ENCODE peak calls at places on chromosomes 12 and 14, in nine cellular contexts. One of them, this sample, is unnamed.

GRCh38 chr12:128969480-128970055 is 116.3 kb downstream of the GLT1D1 start:
- DNase-seq in esophagus squamous epithelium: no peak
- DNase-seq in right lobe of liver: peak; percentile 70
- DNase-seq in K562: peak; percentile 34
- DNase-seq in spleen: no peak
- DNase-seq in ovary: no peak
- DNase-seq in adrenal gland: no peak
- DNase-seq in Peyer's patch: no peak
- DNase-seq in transverse colon: peak; percentile 20
- DNase-seq in this sample: no peak

GRCh38 chr12:41188058-41188840 is at the start of gene PDZRN4:
- DNase-seq in esophagus squamous epithelium: no peak
- DNase-seq in right lobe of liver: peak; percentile 52
- DNase-seq in K562: no peak
- DNase-seq in spleen: peak; percentile 62
- DNase-seq in ovary: peak; percentile 20
- DNase-seq in adrenal gland: peak; percentile 32
- DNase-seq in Peyer's patch: no peak
- DNase-seq in transverse colon: peak; percentile 8
- DNase-seq in this sample: no peak

GRCh38 chr14:106210650-106211049 is 684.3 kb downstream of the TMEM121 start:
- DNase-seq in esophagus squamous epithelium: no peak
- DNase-seq in right lobe of liver: no peak
- DNase-seq in K562: no peak
- DNase-seq in spleen: no peak
- DNase-seq in ovary: no peak
- DNase-seq in adrenal gland: no peak
- DNase-seq in Peyer's patch: no peak
- DNase-seq in transverse colon: no peak
- DNase-seq in this sample: no peak

GRCh38 chr14:87522575-87522974 is 470.4 kb downstream of the GALC start:
- DNase-seq in esophagus squamous epithelium: no peak
- DNase-seq in right lobe of liver: no peak
- DNase-seq in K562: no peak
- DNase-seq in spleen: no peak
- DNase-seq in ovary: no peak
- DNase-seq in adrenal gland: no peak
- DNase-seq in Peyer's patch: no peak
- DNase-seq in transverse colon: no peak
- DNase-seq in this sample: no peak

GRCh38 chr12:115657081-115658013 is 620.1 kb downstream of the MED13L start:
- DNase-seq in esophagus squamous epithelium: no peak
- DNase-seq in right lobe of liver: no peak
- DNase-seq in K562: no peak
- DNase-seq in spleen: no peak
- DNase-seq in ovary: no peak
- DNase-seq in adrenal gland: no peak
- DNase-seq in Peyer's patch: no peak
- DNase-seq in transverse colon: no peak
- DNase-seq in this sample: no peak

GRCh38 chr12:56836800-56837663 is 73.9 kb downstream of the HSD17B6 start:
- DNase-seq in esophagus squamous epithelium: no peak
- DNase-seq in right lobe of liver: no peak
- DNase-seq in K562: no peak
- DNase-seq in spleen: no peak
- DNase-seq in ovary: no peak
- DNase-seq in adrenal gland: no peak
- DNase-seq in Peyer's patch: no peak
- DNase-seq in transverse colon: no peak
- DNase-seq in this sample: no peak

GRCh38 chr12:15538881-15539280 is 216.6 kb downstream of the PTPRO start:
- DNase-seq in esophagus squamous epithelium: no peak
- DNase-seq in right lobe of liver: no peak
- DNase-seq in K562: no peak
- DNase-seq in spleen: no peak
- DNase-seq in ovary: no peak
- DNase-seq in adrenal gland: no peak
- DNase-seq in Peyer's patch: no peak
- DNase-seq in transverse colon: no peak
- DNase-seq in this sample: no peak

GRCh38 chr12:83823386-83824045 is 1089.1 kb downstream of the SLC6A15 start:
- DNase-seq in esophagus squamous epithelium: no peak
- DNase-seq in right lobe of liver: peak; percentile 55
- DNase-seq in K562: peak; percentile 5
- DNase-seq in spleen: peak; percentile 64
- DNase-seq in ovary: no peak
- DNase-seq in adrenal gland: peak; percentile 32
- DNase-seq in Peyer's patch: no peak
- DNase-seq in transverse colon: peak; percentile 21
- DNase-seq in this sample: no peak

GRCh38 chr14:55877942-55878341 is 240.3 kb upstream of the PELI2 start:
- DNase-seq in esophagus squamous epithelium: no peak
- DNase-seq in right lobe of liver: no peak
- DNase-seq in K562: no peak
- DNase-seq in spleen: no peak
- DNase-seq in ovary: no peak
- DNase-seq in adrenal gland: no peak
- DNase-seq in Peyer's patch: no peak
- DNase-seq in transverse colon: no peak
- DNase-seq in this sample: no peak

GRCh38 chr14:60775296-60775695 is 40.7 kb downstream of the MNAT1 start:
- DNase-seq in esophagus squamous epithelium: no peak
- DNase-seq in right lobe of liver: no peak
- DNase-seq in K562: no peak
- DNase-seq in spleen: no peak
- DNase-seq in ovary: no peak
- DNase-seq in adrenal gland: no peak
- DNase-seq in Peyer's patch: no peak
- DNase-seq in transverse colon: no peak
- DNase-seq in this sample: no peak

GRCh38 chr12:11209098-11209497 is 22.4 kb upstream of the TAS2R42 start:
- DNase-seq in esophagus squamous epithelium: no peak
- DNase-seq in right lobe of liver: no peak
- DNase-seq in K562: no peak
- DNase-seq in spleen: no peak
- DNase-seq in ovary: no peak
- DNase-seq in adrenal gland: no peak
- DNase-seq in Peyer's patch: no peak
- DNase-seq in transverse colon: no peak
- DNase-seq in this sample: no peak

GRCh38 chr12:107322063-107322462 is 228.7 kb upstream of the CRY1 start:
- DNase-seq in esophagus squamous epithelium: no peak
- DNase-seq in right lobe of liver: no peak
- DNase-seq in K562: no peak
- DNase-seq in spleen: no peak
- DNase-seq in ovary: no peak
- DNase-seq in adrenal gland: no peak
- DNase-seq in Peyer's patch: peak; percentile 49
- DNase-seq in transverse colon: no peak
- DNase-seq in this sample: no peak

GRCh38 chr12:22670762-22671161 is 45.8 kb downstream of the ETNK1 start:
- DNase-seq in esophagus squamous epithelium: no peak
- DNase-seq in right lobe of liver: no peak
- DNase-seq in K562: no peak
- DNase-seq in spleen: no peak
- DNase-seq in ovary: no peak
- DNase-seq in adrenal gland: no peak
- DNase-seq in Peyer's patch: no peak
- DNase-seq in transverse colon: no peak
- DNase-seq in this sample: no peak

DNA sequence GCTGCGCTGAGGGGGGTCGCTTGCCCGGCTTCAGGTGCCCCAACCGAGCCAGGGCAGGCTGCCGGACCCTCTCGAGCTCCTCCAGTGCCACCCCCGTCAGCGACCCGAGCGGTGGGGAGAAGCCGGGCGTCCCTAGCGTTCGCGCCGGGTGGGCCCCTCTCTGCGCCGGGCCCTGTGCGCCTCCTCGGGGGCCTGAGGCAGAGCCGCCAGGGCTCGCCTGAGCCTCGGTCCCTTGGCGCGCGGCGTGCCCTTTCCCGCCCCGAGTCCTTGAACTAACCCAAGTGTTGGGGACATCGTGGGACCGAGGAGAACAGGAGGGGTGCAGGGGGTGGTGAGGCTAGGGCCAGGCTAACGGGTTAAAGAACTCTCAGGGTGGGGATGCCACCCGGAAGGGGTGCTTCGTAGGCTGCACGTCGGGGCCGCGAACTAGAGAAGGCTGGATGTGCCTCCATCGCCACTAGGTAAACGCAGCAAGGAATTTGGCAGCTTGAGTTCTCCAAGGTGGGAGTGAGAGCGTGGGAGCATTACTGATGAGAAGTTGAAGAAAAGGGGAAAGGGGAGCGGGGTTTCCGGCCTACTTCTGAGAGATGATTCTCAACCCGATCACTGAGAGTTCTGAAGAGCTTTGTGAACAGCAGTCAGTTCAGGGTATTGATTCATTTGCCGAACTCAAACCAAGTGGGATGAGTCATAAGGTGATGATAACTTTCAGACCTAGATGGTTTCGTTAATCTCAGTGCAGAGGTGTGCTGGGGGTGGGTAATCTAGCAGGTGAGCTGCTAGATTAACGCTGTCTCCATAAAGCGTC is 618 bp downstream of the RNF34 start:
- DNase-seq in esophagus squamous epithelium: no peak
- DNase-seq in right lobe of liver: no peak
- DNase-seq in K562: no peak
- DNase-seq in spleen: peak; percentile 90
- DNase-seq in ovary: no peak
- DNase-seq in adrenal gland: peak; percentile 45
- DNase-seq in Peyer's patch: peak; percentile 64
- DNase-seq in transverse colon: peak; percentile 52
- DNase-seq in this sample: peak; percentile 87
- TF ChIP-seq CTCF in esophagus squamous epithelium: no peak
- TF ChIP-seq CTCF in right lobe of liver: no peak
- TF ChIP-seq CTCF in K562: no peak
- TF ChIP-seq CTCF in spleen: no peak
- TF ChIP-seq CTCF in ovary: peak; percentile 32
- TF ChIP-seq CTCF in adrenal gland: no peak
- TF ChIP-seq CTCF in Peyer's patch: no peak
- TF ChIP-seq CTCF in transverse colon: no peak
- TF ChIP-seq CTCF in this sample: no peak

DNA sequence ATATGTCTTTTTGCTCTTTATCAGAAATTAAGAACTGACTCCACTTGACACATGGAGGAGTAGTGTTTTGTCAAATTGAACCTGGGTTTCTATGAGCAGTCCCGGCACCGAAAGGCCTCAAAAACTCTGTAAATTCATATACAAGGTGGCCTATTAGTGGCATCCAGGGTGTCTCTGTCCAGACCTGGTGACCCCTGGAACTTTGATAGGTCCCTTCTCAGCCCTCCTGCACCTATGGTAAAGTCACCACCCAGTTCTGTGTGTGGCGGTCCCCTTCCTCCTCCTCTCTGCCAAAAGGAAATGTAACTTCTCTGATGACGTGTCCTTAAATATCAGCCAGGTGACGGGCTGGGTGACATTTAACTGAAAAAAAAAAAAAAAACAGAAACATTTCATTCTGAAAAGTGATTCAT is 204.0 kb upstream of the FOXN3 start:
- DNase-seq in esophagus squamous epithelium: no peak
- DNase-seq in right lobe of liver: no peak
- DNase-seq in K562: no peak
- DNase-seq in spleen: no peak
- DNase-seq in ovary: no peak
- DNase-seq in adrenal gland: no peak
- DNase-seq in Peyer's patch: peak; percentile 69
- DNase-seq in transverse colon: no peak
- DNase-seq in this sample: no peak
- TF ChIP-seq POLR2A in esophagus squamous epithelium: no peak
- TF ChIP-seq POLR2A in right lobe of liver: no peak
- TF ChIP-seq POLR2A in K562: no peak
- TF ChIP-seq POLR2A in spleen: no peak
- TF ChIP-seq POLR2A in ovary: no peak
- TF ChIP-seq POLR2A in adrenal gland: peak; percentile 10
- TF ChIP-seq POLR2A in Peyer's patch: peak; percentile 29
- TF ChIP-seq POLR2A in transverse colon: no peak
- TF ChIP-seq POLR2A in this sample: no peak

GRCh38 chr12:39390752-39391151 is 52.2 kb downstream of the KIF21A start:
- DNase-seq in esophagus squamous epithelium: no peak
- DNase-seq in right lobe of liver: no peak
- DNase-seq in K562: no peak
- DNase-seq in spleen: no peak
- DNase-seq in ovary: no peak
- DNase-seq in adrenal gland: no peak
- DNase-seq in Peyer's patch: no peak
- DNase-seq in transverse colon: no peak
- DNase-seq in this sample: no peak

GRCh38 chr12:39395866-39396265 is 47.1 kb downstream of the KIF21A start:
- DNase-seq in esophagus squamous epithelium: no peak
- DNase-seq in right lobe of liver: no peak
- DNase-seq in K562: no peak
- DNase-seq in spleen: no peak
- DNase-seq in ovary: no peak
- DNase-seq in adrenal gland: no peak
- DNase-seq in Peyer's patch: no peak
- DNase-seq in transverse colon: no peak
- DNase-seq in this sample: no peak

GRCh38 chr12:39392154-39392925 is 50.6 kb downstream of the KIF21A start:
- DNase-seq in esophagus squamous epithelium: no peak
- DNase-seq in right lobe of liver: no peak
- DNase-seq in K562: no peak
- DNase-seq in spleen: no peak
- DNase-seq in ovary: no peak
- DNase-seq in adrenal gland: no peak
- DNase-seq in Peyer's patch: no peak
- DNase-seq in transverse colon: peak; percentile 15
- DNase-seq in this sample: no peak

GRCh38 chr12:39393890-39394289 is 49.0 kb downstream of the KIF21A start:
- DNase-seq in esophagus squamous epithelium: no peak
- DNase-seq in right lobe of liver: no peak
- DNase-seq in K562: no peak
- DNase-seq in spleen: no peak
- DNase-seq in ovary: no peak
- DNase-seq in adrenal gland: no peak
- DNase-seq in Peyer's patch: no peak
- DNase-seq in transverse colon: no peak
- DNase-seq in this sample: no peak

DNA sequence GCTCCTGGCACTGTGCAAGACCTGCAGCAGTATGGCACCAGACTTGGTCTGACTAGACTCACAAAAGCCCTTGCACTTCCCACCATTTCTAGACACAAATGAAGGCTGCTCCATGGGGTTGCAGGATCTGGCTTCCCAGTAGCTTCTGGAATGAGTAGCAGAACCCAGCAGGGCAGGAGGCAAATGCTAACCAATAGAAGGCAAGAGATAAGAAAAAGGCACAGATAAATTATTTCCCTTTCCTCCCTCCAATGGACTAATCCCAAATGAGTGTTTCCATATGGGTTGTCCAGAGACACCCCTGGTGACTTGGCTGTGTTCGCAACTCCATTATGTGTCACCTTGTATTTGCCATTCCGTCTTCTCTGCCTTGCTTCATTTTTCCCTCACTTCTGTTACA is 49.7 kb downstream of the KIF21A start:
- DNase-seq in esophagus squamous epithelium: no peak
- DNase-seq in right lobe of liver: no peak
- DNase-seq in K562: no peak
- DNase-seq in spleen: no peak
- DNase-seq in ovary: no peak
- DNase-seq in adrenal gland: no peak
- DNase-seq in Peyer's patch: no peak
- DNase-seq in transverse colon: no peak
- DNase-seq in this sample: no peak
- TF ChIP-seq CTCF in esophagus squamous epithelium: no peak
- TF ChIP-seq CTCF in right lobe of liver: no peak
- TF ChIP-seq CTCF in K562: no peak
- TF ChIP-seq CTCF in spleen: no peak
- TF ChIP-seq CTCF in ovary: no peak
- TF ChIP-seq CTCF in adrenal gland: no peak
- TF ChIP-seq CTCF in Peyer's patch: no peak
- TF ChIP-seq CTCF in transverse colon: no peak
- TF ChIP-seq CTCF in this sample: no peak

GRCh38 chr14:67487937-67488893 is at the start of gene TMEM229B:
- DNase-seq in esophagus squamous epithelium: peak; percentile 41
- DNase-seq in right lobe of liver: peak; percentile 61
- DNase-seq in K562: no peak
- DNase-seq in spleen: peak; percentile 94
- DNase-seq in ovary: no peak
- DNase-seq in adrenal gland: no peak
- DNase-seq in Peyer's patch: peak; percentile 94
- DNase-seq in transverse colon: peak; percentile 74
- DNase-seq in this sample: no peak
- TF ChIP-seq POLR2A in esophagus squamous epithelium: no peak
- TF ChIP-seq POLR2A in right lobe of liver: no peak
- TF ChIP-seq POLR2A in K562: no peak
- TF ChIP-seq POLR2A in spleen: no peak
- TF ChIP-seq POLR2A in ovary: no peak
- TF ChIP-seq POLR2A in adrenal gland: no peak
- TF ChIP-seq POLR2A in Peyer's patch: no peak
- TF ChIP-seq POLR2A in transverse colon: no peak
- TF ChIP-seq POLR2A in this sample: no peak